ENCODE peak calls at places on chromosomes 13 and 19, in five cellular contexts. X, U, N, Y and S are unnamed samples.

GRCh38 chr13:50685491-50685890 is 158.0 kb downstream of the DLEU7 start:
- DNase-seq in X (no peak), U (no peak), N (no peak), Y (no peak), S (no peak)

GRCh38 chr13:35699805-35700204 is 223.3 kb upstream of the MAB21L1 start:
- DNase-seq in X (no peak), U (no peak), N (no peak), Y (no peak), S (no peak)

GRCh38 chr19:45577111-45577905 is 7.3 kb downstream of the OPA3 start:
- DNase-seq in X (no peak), U (no peak), N (peak), Y (no peak), S (no peak)

GRCh38 chr19:1313695-1314613 is 28.3 kb downstream of the EFNA2 start:
- DNase-seq in X (no peak), U (peak), N (no peak), Y (no peak), S (no peak)

GRCh38 chr13:90690458-90691063 is 656.9 kb upstream of the MIR17HG start:
- DNase-seq in X (no peak), U (no peak), N (no peak), Y (no peak), S (no peak)

GRCh38 chr13:87123987-87124784 is 547.0 kb upstream of the SLITRK5 start:
- DNase-seq in X (no peak), U (peak), N (peak), Y (no peak), S (peak)

GRCh38 chr19:49507803-49508494 is 4.5 kb upstream of the FCGRT start:
- DNase-seq in X (no peak), U (no peak), N (no peak), Y (no peak), S (no peak)

GRCh38 chr13:30186644-30187431 is 120.5 kb downstream of the KATNAL1 start:
- DNase-seq in X (no peak), U (no peak), N (no peak), Y (no peak), S (no peak)

GRCh38 chr13:111049791-111050538 is 65.1 kb upstream of the ARHGEF7 start:
- DNase-seq in X (peak), U (no peak), N (no peak), Y (peak), S (no peak)

GRCh38 chr13:48236528-48237353 is 3.7 kb downstream of the ITM2B start:
- DNase-seq in X (no peak), U (no peak), N (no peak), Y (no peak), S (peak)

GRCh38 chr19:35692010-35692409 is 12.3 kb upstream of the ZBTB32 start:
- DNase-seq in X (no peak), U (no peak), N (no peak), Y (no peak), S (no peak)

GRCh38 chr19:15195381-15195964 is 5.3 kb downstream of the NOTCH3 start:
- DNase-seq in X (peak), U (no peak), N (no peak), Y (peak), S (no peak)

GRCh38 chr19:3785938-3786824 is at the start of gene MATK:
- DNase-seq in X (peak), U (no peak), N (no peak), Y (peak), S (peak)

GRCh38 chr13:113162783-113163685 is 4.6 kb downstream of the PROZ start:
- DNase-seq in X (no peak), U (no peak), N (no peak), Y (no peak), S (no peak)

GRCh38 chr13:31436478-31436877 is 236.7 kb downstream of the B3GLCT start:
- DNase-seq in X (no peak), U (no peak), N (no peak), Y (no peak), S (no peak)

GRCh38 chr13:60379837-60380236 is 17.2 kb upstream of the TDRD3 start:
- DNase-seq in X (peak), U (no peak), N (no peak), Y (no peak), S (no peak)

GRCh38 chr13:97212540-97213146 is 9.5 kb upstream of the MBNL2 start:
- DNase-seq in X (no peak), U (no peak), N (no peak), Y (no peak), S (no peak)

GRCh38 chr19:7670150-7670784 is 1.4 kb downstream of the RETN start:
- DNase-seq in X (peak), U (no peak), N (no peak), Y (no peak), S (peak)

GRCh38 chr19:8310342-8311055 is 2.3 kb upstream of the CD320 start:
- DNase-seq in X (no peak), U (no peak), N (no peak), Y (no peak), S (no peak)

GRCh38 chr19:30096596-30097370 is 154.7 kb downstream of the URI1 start:
- DNase-seq in X (no peak), U (no peak), N (no peak), Y (no peak), S (no peak)

GRCh38 chr19:28532765-28533341 is 680.1 kb downstream of the UQCRFS1 start:
- DNase-seq in X (no peak), U (no peak), N (no peak), Y (no peak), S (no peak)

GRCh38 chr13:106499905-106500304 is 35.6 kb downstream of the EFNB2 start:
- DNase-seq in X (no peak), U (no peak), N (no peak), Y (no peak), S (peak)

GRCh38 chr13:34901577-34901976 is 40.5 kb upstream of the NBEA start:
- DNase-seq in X (no peak), U (no peak), N (no peak), Y (no peak), S (no peak)

GRCh38 chr19:18737954-18738351 is 53.2 kb downstream of the COMP start:
- DNase-seq in X (no peak), U (no peak), N (peak), Y (no peak), S (no peak)

GRCh38 chr13:84455143-84455905 is 573.0 kb upstream of the SLITRK1 start:
- DNase-seq in X (no peak), U (no peak), N (peak), Y (peak), S (no peak)

DNA sequence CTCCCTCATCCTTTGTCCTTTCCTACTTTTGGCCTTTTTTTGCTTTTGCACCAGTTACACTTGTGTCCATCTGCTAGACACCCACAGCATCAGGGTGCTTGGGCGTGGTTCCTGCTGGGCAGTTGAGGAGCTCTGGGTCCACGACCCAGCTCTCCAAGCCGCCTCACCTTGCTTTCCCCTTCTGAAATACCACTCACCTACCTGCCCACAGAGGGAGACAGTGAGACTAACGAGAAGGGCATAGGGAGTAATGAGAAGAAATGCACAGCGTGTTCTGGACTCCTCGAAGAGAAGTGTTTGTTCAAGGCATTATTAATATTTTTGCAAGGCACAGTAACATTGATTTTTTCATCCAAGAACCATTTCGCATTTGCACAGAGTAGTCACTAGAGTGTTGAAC is 92.9 kb downstream of the DNAJC15 start:
- DNase-seq in X (no peak), U (no peak), N (peak), Y (no peak), S (no peak)
- TF ChIP-seq CTCF in X (peak), U (peak), N (peak), Y (no peak), S (no peak)

DNA sequence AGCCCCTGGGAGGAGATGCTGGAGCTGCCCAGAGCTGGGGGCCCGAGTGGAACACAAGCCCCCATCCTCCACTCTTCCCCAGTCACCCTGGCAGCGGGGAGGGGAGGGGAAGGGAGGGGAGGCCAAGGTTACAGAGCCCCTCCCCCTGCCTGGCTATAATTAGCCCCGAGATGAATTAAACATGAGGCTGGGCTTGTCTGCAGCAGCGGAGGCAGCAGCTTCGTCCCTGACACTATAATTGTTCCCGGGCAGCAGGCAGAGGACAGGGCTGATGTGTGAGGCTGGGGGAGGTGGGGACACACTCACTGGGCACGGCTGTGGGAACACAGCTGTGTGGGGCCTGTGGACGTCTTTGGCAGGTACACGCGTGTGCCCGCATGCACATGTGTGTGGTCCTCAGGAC is 28.3 kb downstream of the TINCR start:
- DNase-seq in X (no peak), U (no peak), N (no peak), Y (peak), S (no peak)
- TF ChIP-seq POLR2AphosphoS5 in X (no peak), U (no peak), N (no peak), Y (no peak), S (no peak)

GRCh38 chr19:39398297-39398864 is 7.2 kb downstream of the MED29 start:
- DNase-seq in X (no peak), U (no peak), N (peak), Y (no peak), S (peak)

GRCh38 chr19:39400997-39401548 is 5.6 kb upstream of the ZFP36 start:
- DNase-seq in X (no peak), U (no peak), N (no peak), Y (no peak), S (no peak)

GRCh38 chr19:39399684-39400465 is 6.8 kb upstream of the ZFP36 start:
- DNase-seq in X (no peak), U (no peak), N (no peak), Y (no peak), S (no peak)

GRCh38 chr19:39401549-39402416 is 4.9 kb upstream of the ZFP36 start:
- DNase-seq in X (no peak), U (no peak), N (peak), Y (no peak), S (no peak)

DNA sequence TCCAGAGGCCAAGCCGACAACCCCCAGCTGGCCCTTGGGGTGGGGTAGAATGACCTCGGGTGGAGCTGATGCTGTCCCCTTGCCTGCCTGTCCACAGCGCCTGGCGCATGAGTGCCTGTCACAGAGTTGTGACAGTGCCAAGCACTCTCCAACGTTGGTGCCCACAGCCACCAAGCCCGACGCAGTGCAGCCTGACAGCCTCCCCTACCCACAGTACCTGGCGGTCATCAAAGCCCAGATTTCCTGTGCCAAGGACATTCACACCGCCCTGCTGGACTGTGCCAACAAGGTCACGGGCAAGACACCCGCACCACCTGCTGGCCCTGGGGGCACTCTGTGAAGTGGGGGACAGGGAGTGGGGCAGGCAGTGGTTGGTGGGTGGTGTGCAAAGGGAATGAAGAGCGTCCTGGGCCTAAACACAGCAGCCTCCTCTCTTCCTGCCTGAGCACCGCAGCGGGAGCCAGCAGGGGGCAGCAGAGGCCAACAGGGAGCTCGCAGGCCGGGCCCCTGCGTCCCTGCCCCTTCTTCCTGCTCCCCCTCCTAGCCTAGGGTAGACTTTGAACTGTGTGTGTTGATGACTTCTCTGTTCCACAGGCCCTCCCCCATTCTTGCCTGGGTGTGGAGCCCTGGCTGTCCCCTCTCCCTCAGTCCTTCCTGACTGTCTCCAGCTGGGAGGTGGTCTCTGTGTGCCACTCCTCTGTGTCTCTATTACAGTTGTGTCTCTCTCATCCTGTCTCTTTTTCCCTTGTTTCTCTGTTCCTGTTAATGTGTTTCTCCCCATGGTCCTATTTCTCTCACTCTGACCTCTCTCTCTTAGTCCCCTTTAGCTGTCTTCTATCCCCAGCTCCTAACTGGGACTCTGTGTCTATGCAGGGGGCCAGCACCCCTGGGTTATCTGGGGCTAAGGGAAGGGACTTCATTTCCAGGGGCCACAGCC is 6.5 kb downstream of the MED29 start:
- DNase-seq in X (peak), U (no peak), N (peak), Y (peak), S (peak)
- TF ChIP-seq GABPA in X (peak), U (no peak), N (no peak), Y (no peak), S (no peak)

DNA sequence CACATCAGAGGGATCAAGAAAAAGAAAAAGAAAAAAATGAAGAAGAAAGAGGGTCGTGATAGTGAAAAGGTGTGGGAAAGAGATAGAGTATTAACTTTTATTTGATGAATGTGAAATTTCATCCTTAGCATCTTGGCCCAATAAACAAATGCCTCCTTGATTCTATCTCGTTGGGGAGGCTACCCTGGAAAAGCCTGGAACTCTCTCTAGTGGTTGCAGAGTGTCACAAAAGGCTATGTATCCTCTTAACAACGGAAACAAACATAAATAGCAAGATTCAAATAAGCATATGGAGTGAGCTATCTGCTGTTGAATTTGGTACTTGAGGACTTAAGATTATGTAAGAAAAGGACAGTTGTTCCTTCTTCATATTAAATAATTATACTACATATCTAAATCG is 557.4 kb downstream of the DCT start:
- DNase-seq in X (no peak), U (no peak), N (no peak), Y (no peak), S (no peak)
- TF ChIP-seq CTCF in X (no peak), U (no peak), N (no peak), Y (no peak), S (no peak)

GRCh38 chr19:10952809-10953208 is 8.0 kb upstream of the SMARCA4 start:
- DNase-seq in X (no peak), U (no peak), N (no peak), Y (no peak), S (no peak)
- TF ChIP-seq POLR2AphosphoS5 in X (no peak), U (no peak), N (no peak), Y (no peak), S (no peak)

GRCh38 chr13:108533842-108534241 is 95.6 kb upstream of the MYO16 start:
- DNase-seq in X (no peak), U (no peak), N (no peak), Y (no peak), S (peak)

DNA sequence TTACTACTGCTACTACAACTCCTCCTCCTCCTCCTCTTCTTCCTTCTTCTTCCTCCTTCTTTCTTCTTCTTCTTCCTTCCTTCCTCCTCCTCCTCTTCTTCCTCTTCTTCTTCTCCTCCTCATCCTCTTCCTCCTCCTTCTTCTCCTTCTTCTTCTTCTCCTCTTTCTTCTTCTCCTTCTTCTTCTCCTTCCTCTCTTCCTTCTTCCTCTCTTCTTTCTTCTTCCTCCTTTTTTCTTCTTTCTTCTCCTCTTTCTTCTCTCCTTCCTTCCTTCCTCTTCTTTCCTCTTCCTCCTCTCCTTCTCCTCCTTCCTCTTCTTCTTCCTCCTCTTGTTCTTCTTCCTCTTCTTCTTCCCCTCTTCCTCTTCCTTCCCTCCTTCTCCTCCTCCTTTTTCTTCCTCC is 94.7 kb upstream of the MYO16 start:
- DNase-seq in X (no peak), U (no peak), N (no peak), Y (no peak), S (no peak)
- TF ChIP-seq GABPA in X (no peak), U (no peak), N (no peak), Y (no peak), S (no peak)

GRCh38 chr19:51711702-51712101 is 12.1 kb downstream of the HAS1 start:
- DNase-seq in X (no peak), U (no peak), N (no peak), Y (no peak), S (no peak)
- TF ChIP-seq CTCF in X (no peak), U (no peak), N (no peak), Y (no peak), S (no peak)